ENCODE peak calls at places on chromosomes 1 and 21, in five cellular contexts. U is cardiac fibroblast, J is uterus, Y is upper lobe of right lung, L is BJ. P is an unnamed sample.

GRCh38 chr1:224736619-224737352 is 120.7 kb downstream of the CNIH3 start:
- DNase-seq in U (peak), Y (no peak), J (no peak), L (no peak), P (no peak)

GRCh38 chr21:38927776-38928175 is 122.0 kb downstream of the ETS2 start:
- DNase-seq in L (no peak), Y (no peak), U (no peak), J (no peak), P (no peak)

GRCh38 chr1:57232500-57232899 is 191.4 kb downstream of the DAB1 start:
- DNase-seq in J (no peak), U (no peak), Y (no peak), L (no peak), P (no peak)

GRCh38 chr1:213201380-213202155 is 150.5 kb downstream of the RPS6KC1 start:
- DNase-seq in J (no peak), Y (no peak), L (no peak), U (peak), P (no peak)

GRCh38 chr1:173302366-173302765 is 95.2 kb upstream of the TNFSF4 start:
- DNase-seq in J (no peak), L (no peak), U (no peak), Y (no peak), P (no peak)

GRCh38 chr1:220928725-220929297 is 49.6 kb downstream of the HLX start:
- DNase-seq in J (no peak), Y (no peak), U (peak), L (no peak), P (no peak)

GRCh38 chr1:221873663-221874062 is 131.8 kb upstream of the DUSP10 start:
- DNase-seq in Y (no peak), U (no peak), L (no peak), J (no peak), P (no peak)

GRCh38 chr1:110425611-110426152 is 18.2 kb upstream of the LAMTOR5 start:
- DNase-seq in J (no peak), U (no peak), L (no peak), Y (no peak), P (no peak)

GRCh38 chr1:207282496-207283380 is 38.7 kb upstream of the CD55 start:
- DNase-seq in L (no peak), J (no peak), U (no peak), Y (no peak), P (no peak)

GRCh38 chr1:220879090-220879508 is at the start of gene HLX:
- DNase-seq in L (peak), Y (peak), J (peak), U (peak), P (peak)

GRCh38 chr1:193762276-193762675 is 575.9 kb upstream of the B3GALT2 start:
- DNase-seq in U (no peak), J (no peak), Y (no peak), L (no peak), P (no peak)

GRCh38 chr1:236997361-236997760 is 6.9 kb downstream of the MT1HL1 start:
- DNase-seq in U (no peak), Y (no peak), L (no peak), J (no peak), P (no peak)

GRCh38 chr1:164337885-164338284 is 221.1 kb upstream of the PBX1 start:
- DNase-seq in J (no peak), L (no peak), Y (no peak), U (no peak), P (no peak)

GRCh38 chr1:25727026-25727818 is 72.8 kb upstream of the SELENON start:
- DNase-seq in L (no peak), U (no peak), Y (no peak), J (no peak), P (no peak)

GRCh38 chr1:10990828-10991227 is 21.6 kb upstream of the TARDBP start:
- DNase-seq in U (no peak), J (no peak), L (no peak), Y (no peak), P (no peak)

GRCh38 chr1:171403396-171403795 is 81.9 kb upstream of the PRRC2C start:
- DNase-seq in U (peak), J (no peak), Y (no peak), L (no peak), P (no peak)

GRCh38 chr1:23801876-23802275 is 1.3 kb upstream of the GALE start:
- DNase-seq in U (no peak), Y (no peak), L (no peak), J (no peak), P (no peak)

GRCh38 chr1:107776898-107777663 is 187.9 kb downstream of the VAV3 start:
- DNase-seq in U (no peak), Y (no peak), J (no peak), L (no peak), P (no peak)

GRCh38 chr1:76073471-76073870 is 1.1 kb upstream of the ST6GALNAC3 start:
- DNase-seq in Y (no peak), L (peak), J (no peak), U (peak), P (no peak)

GRCh38 chr1:6638226-6638625 is 13.6 kb downstream of the THAP3 start:
- DNase-seq in L (no peak), J (peak), Y (no peak), U (peak), P (no peak)

GRCh38 chr1:151815716-151816327 is 10.6 kb upstream of the LINGO4 start:
- DNase-seq in L (no peak), J (no peak), Y (peak), U (no peak), P (no peak)

GRCh38 chr1:31576201-31576669 is at the start of gene TINAGL1:
- DNase-seq in J (peak), Y (peak), U (no peak), L (no peak), P (no peak)

GRCh38 chr1:162349635-162350330 is 26.9 kb downstream of the SPATA46 start:
- DNase-seq in J (no peak), Y (no peak), U (peak), L (peak), P (peak)

GRCh38 chr1:169739980-169740379 is 6.1 kb upstream of the SELE start:
- DNase-seq in U (peak), L (no peak), J (no peak), Y (no peak), P (no peak)

GRCh38 chr1:111399792-111400610 is 27.5 kb downstream of the OVGP1 start:
- DNase-seq in L (no peak), J (peak), Y (no peak), U (peak), P (no peak)

GRCh38 chr1:39282537-39283216 is 78.2 kb downstream of the MACF1 start:
- DNase-seq in J (peak), L (no peak), U (peak), Y (no peak), P (no peak)

GRCh38 chr1:30727796-30728195 is 4.4 kb upstream of the MATN1 start:
- DNase-seq in J (no peak), L (no peak), U (peak), Y (no peak), P (peak)

GRCh38 chr21:27275294-27275927 is 308.5 kb upstream of the ADAMTS5 start:
- DNase-seq in Y (no peak), J (no peak), L (peak), U (peak), P (no peak)

GRCh38 chr1:89519779-89520358 is 4.8 kb upstream of the LRRC8B start:
- DNase-seq in L (no peak), Y (no peak), U (peak), J (no peak), P (no peak)

GRCh38 chr1:209157514-209158285 is 425.8 kb upstream of the CAMK1G start:
- DNase-seq in U (no peak), J (no peak), L (no peak), Y (no peak), P (no peak)

GRCh38 chr1:20336105-20336605 is 45.5 kb downstream of the VWA5B1 start:
- DNase-seq in U (no peak), L (no peak), Y (no peak), J (no peak), P (no peak)

GRCh38 chr1:161494069-161494735 is 11.1 kb upstream of the FCGR2A start:
- DNase-seq in L (no peak), J (no peak), U (no peak), Y (no peak), P (no peak)

GRCh38 chr1:37739222-37739621 is 25.7 kb downstream of the EPHA10 start:
- DNase-seq in U (peak), Y (no peak), J (no peak), L (no peak), P (no peak)

GRCh38 chr1:16607433-16607851 is 5.9 kb downstream of the NBPF1 start:
- DNase-seq in J (no peak), U (no peak), L (no peak), Y (no peak), P (no peak)

GRCh38 chr1:220575718-220576497 is 48.0 kb downstream of the MARK1 start:
- DNase-seq in U (peak), L (no peak), Y (no peak), J (no peak), P (no peak)

DNA sequence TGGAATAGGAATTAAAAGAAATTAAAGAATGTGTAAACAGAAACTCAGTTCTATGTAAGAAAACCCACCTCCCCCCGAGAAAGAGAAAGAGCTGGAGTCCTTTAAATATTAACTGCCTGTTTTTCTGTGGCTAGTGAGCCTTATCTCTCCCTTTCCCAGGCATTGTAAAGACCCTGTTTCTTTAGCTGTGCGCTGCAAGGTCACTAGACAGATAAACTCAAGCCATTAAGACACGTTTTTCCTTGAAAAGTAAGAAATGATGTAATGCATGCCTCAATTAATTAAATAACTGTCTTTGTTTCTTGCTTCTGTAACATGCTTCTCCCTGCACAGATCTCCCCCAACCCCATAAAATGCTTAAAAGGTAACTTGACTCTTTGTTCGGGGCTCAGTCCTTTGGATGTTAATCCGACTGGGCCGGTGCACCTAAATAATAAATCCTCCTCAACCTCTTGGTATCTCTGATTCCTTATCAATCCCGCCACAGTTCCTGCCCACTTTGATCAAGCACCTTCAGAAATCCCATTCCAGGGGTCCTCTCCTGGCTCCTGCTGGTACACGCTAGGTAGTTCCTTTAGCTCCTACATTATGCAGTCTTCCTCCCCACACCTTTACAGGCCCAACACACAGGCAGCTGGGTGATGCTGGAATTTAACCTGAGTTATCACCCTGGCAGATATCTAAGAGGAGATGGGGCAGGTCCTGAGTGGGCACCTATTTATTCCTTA is 2.9 kb upstream of the OMA1 start:
- DNase-seq in L (no peak), U (no peak), J (no peak), Y (no peak), P (no peak)
- TF ChIP-seq CTCF in L (no peak), U (no peak), J (no peak), Y (no peak), P (no peak)

GRCh38 chr1:215083408-215083961 is 948 bp downstream of the KCNK2 start:
- DNase-seq in J (no peak), U (peak), Y (peak), L (no peak), P (no peak)
- H3K4me3 ChIP-seq in J (no peak), U (peak), Y (peak), L (peak), P (peak)

GRCh38 chr1:166819982-166820381 is 19.3 kb upstream of the POGK start:
- DNase-seq in U (no peak), L (no peak), Y (no peak), J (no peak), P (no peak)

GRCh38 chr1:166827426-166827825 is 11.8 kb upstream of the POGK start:
- DNase-seq in J (no peak), L (no peak), U (no peak), Y (no peak), P (no peak)

GRCh38 chr1:166822385-166822784 is 16.9 kb upstream of the POGK start:
- DNase-seq in L (no peak), U (no peak), Y (no peak), J (no peak), P (no peak)
- TF ChIP-seq CTCF in L (peak), U (peak), Y (peak), J (no peak), P (peak)

GRCh38 chr21:16304700-16305099 is 574.9 kb downstream of the USP25 start:
- DNase-seq in Y (no peak), J (no peak), L (no peak), U (no peak), P (no peak)
- H3K4me3 ChIP-seq in Y (no peak), J (no peak), L (no peak), U (no peak), P (no peak)

GRCh38 chr21:46504681-46505080 is 46.0 kb downstream of the DIP2A start:
- DNase-seq in Y (no peak), L (no peak), J (no peak), U (no peak), P (no peak)
- TF ChIP-seq CTCF in Y (no peak), L (no peak), J (no peak), U (no peak), P (no peak)

GRCh38 chr1:29197993-29198392 is 16.3 kb upstream of the SRSF4 start:
- DNase-seq in Y (no peak), J (no peak), U (no peak), L (no peak), P (no peak)

GRCh38 chr1:29196863-29197589 is 15.3 kb upstream of the SRSF4 start:
- DNase-seq in J (no peak), Y (no peak), U (peak), L (peak), P (peak)

GRCh38 chr1:29200905-29201594 is 19.4 kb upstream of the SRSF4 start:
- DNase-seq in U (no peak), Y (no peak), J (no peak), L (no peak), P (no peak)

GRCh38 chr1:29195875-29196274 is 14.2 kb upstream of the SRSF4 start:
- DNase-seq in U (no peak), J (no peak), Y (no peak), L (no peak), P (no peak)

DNA sequence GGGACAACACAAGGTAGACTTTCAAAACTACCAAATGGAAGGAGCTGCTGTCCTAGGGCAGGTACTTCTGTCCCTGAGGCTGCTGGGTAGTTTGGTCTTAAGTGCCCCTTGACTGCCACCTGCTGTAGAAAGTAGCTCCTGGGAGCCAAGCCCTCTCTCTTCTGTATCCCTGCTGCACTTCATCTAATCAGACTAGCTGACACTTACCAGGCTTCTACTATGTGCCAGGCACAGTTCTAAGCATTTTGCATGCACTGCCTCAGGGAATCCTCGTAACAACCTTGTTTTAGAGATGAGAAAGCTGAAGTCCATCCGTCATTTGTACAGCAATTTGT is 15.9 kb upstream of the SRSF4 start:
- DNase-seq in J (no peak), L (no peak), Y (no peak), U (peak), P (no peak)
- H3K4me3 ChIP-seq in J (no peak), L (no peak), Y (no peak), U (no peak), P (no peak)

P was measured in HFF-Myc.